ENCODE peak calls at places on chromosomes 7 and 10, in four cellular contexts. Q is tibial nerve, W is fibroblast of lung, R is heart right ventricle. C is an unnamed sample.

GRCh38 chr7:19106308-19107141 is 10.9 kb downstream of the TWIST1 start:
- DNase-seq in R (no peak), Q (no peak), W (no peak), C (no peak)

GRCh38 chr10:46228076-46229071 is 58.4 kb upstream of the ANTXRL start:
- DNase-seq in R (peak), Q (peak), W (peak), C (peak)

GRCh38 chr10:17123961-17124360 is 5.7 kb downstream of the CUBN start:
- DNase-seq in Q (no peak), R (no peak), W (no peak), C (no peak)

GRCh38 chr7:140448781-140449180 is 30.5 kb downstream of the MKRN1 start:
- DNase-seq in Q (no peak), R (no peak), W (no peak), C (no peak)

GRCh38 chr7:851204-851603 is 18.9 kb downstream of the SUN1 start:
- DNase-seq in Q (no peak), R (no peak), W (no peak), C (no peak)

GRCh38 chr7:51070163-51070562 is 246.4 kb downstream of the COBL start:
- DNase-seq in Q (no peak), R (no peak), W (peak), C (no peak)

GRCh38 chr10:71359364-71360046 is 37.2 kb upstream of the CDH23 start:
- DNase-seq in R (peak), W (no peak), Q (no peak), C (no peak)

GRCh38 chr10:4174197-4174596 is 389.2 kb upstream of the KLF6 start:
- DNase-seq in W (no peak), Q (no peak), R (no peak), C (no peak)

GRCh38 chr7:129821476-129821875 is 131.3 kb downstream of the UBE2H start:
- DNase-seq in Q (no peak), W (no peak), R (no peak), C (no peak)

GRCh38 chr10:132637477-132638129 is 100.0 kb downstream of the INPP5A start:
- DNase-seq in R (no peak), W (peak), Q (no peak), C (peak)

GRCh38 chr7:74387606-74388005 is 66.1 kb upstream of the GTF2IRD1 start:
- DNase-seq in Q (no peak), R (no peak), W (no peak), C (no peak)

GRCh38 chr7:41709621-41710020 is 6.7 kb upstream of the INHBA start:
- DNase-seq in Q (no peak), W (peak), R (no peak), C (peak)

GRCh38 chr7:27723086-27723485 is 16.9 kb upstream of the TAX1BP1 start:
- DNase-seq in R (no peak), Q (no peak), W (peak), C (no peak)

GRCh38 chr10:11875499-11876281 is 52.5 kb downstream of the PROSER2 start:
- DNase-seq in W (peak), Q (peak), R (peak), C (peak)

GRCh38 chr10:72736176-72736795 is 44.3 kb downstream of the MCU start:
- DNase-seq in R (peak), Q (no peak), W (peak), C (peak)

GRCh38 chr10:5876181-5876768 is 13.4 kb downstream of the ANKRD16 start:
- DNase-seq in W (peak), R (no peak), Q (no peak), C (peak)

GRCh38 chr10:12538596-12538995 is 189.2 kb downstream of the CAMK1D start:
- DNase-seq in W (no peak), R (no peak), Q (no peak), C (no peak)

GRCh38 chr10:50395279-50395678 is 144.0 kb upstream of the ASAH2 start:
- DNase-seq in W (peak), R (no peak), Q (no peak), C (peak)

GRCh38 chr10:93715345-93715744 is 13.0 kb upstream of the FRA10AC1 start:
- DNase-seq in R (no peak), Q (no peak), W (no peak), C (no peak)

GRCh38 chr10:70906953-70907618 is 18.7 kb upstream of the PCBD1 start:
- DNase-seq in W (no peak), Q (no peak), R (no peak), C (no peak)

GRCh38 chr10:123808286-123808685 is 83.3 kb downstream of the CPXM2 start:
- DNase-seq in Q (no peak), R (no peak), W (no peak), C (no peak)

GRCh38 chr7:134327896-134328295 is 11.2 kb upstream of the SLC35B4 start:
- DNase-seq in Q (no peak), R (no peak), W (peak), C (no peak)

GRCh38 chr7:100503350-100503735 is 19.6 kb downstream of the NYAP1 start:
- DNase-seq in Q (no peak), R (no peak), W (peak), C (no peak)

GRCh38 chr10:102869290-102870198 is at the start of gene AS3MT:
- DNase-seq in R (peak), Q (no peak), W (peak), C (no peak)

GRCh38 chr7:130369110-130369711 is 11.1 kb upstream of the CPA1 start:
- DNase-seq in R (no peak), Q (no peak), W (peak), C (peak)

GRCh38 chr7:129188372-129188891 is at the start of gene SMO:
- DNase-seq in Q (no peak), R (peak), W (peak), C (no peak)

GRCh38 chr7:117941138-117941810 is 68.0 kb upstream of the CTTNBP2 start:
- DNase-seq in W (no peak), Q (no peak), R (no peak), C (peak)

GRCh38 chr10:58373446-58373834 is 11.8 kb upstream of the TFAM start:
- DNase-seq in R (no peak), Q (no peak), W (peak), C (no peak)

GRCh38 chr7:43572516-43573049 is 10.3 kb upstream of the STK17A start:
- DNase-seq in R (peak), W (peak), Q (no peak), C (peak)

GRCh38 chr7:109497053-109497452 is 927.4 kb downstream of the DNAJB9 start:
- DNase-seq in W (no peak), Q (no peak), R (no peak), C (no peak)

GRCh38 chr7:2116903-2117680 is 115.7 kb downstream of the MAD1L1 start:
- DNase-seq in W (peak), Q (no peak), R (peak), C (no peak)

GRCh38 chr10:14605231-14605925 is 169.3 kb downstream of the FAM107B start:
- DNase-seq in W (peak), Q (no peak), R (no peak), C (no peak)

GRCh38 chr10:19915125-19915524 is 98.9 kb downstream of the PLXDC2 start:
- DNase-seq in Q (no peak), W (no peak), R (no peak), C (no peak)

GRCh38 chr10:43376828-43377227 is 5.4 kb downstream of the FXYD4 start:
- DNase-seq in W (no peak), R (no peak), Q (no peak), C (no peak)

GRCh38 chr7:134701272-134701671 is 54.6 kb downstream of the BPGM start:
- DNase-seq in R (no peak), Q (no peak), W (no peak), C (no peak)

GRCh38 chr10:86747796-86748581 is 8.4 kb upstream of the BMPR1A start:
- DNase-seq in Q (no peak), W (no peak), R (no peak), C (no peak)

GRCh38 chr10:30383366-30383765 is 34.3 kb upstream of the MTPAP start:
- DNase-seq in R (no peak), Q (no peak), W (peak), C (no peak)

GRCh38 chr7:36765605-36766004 is 41.3 kb upstream of the AOAH start:
- DNase-seq in R (no peak), W (no peak), Q (no peak), C (no peak)
- H3K4me3 ChIP-seq in R (no peak), W (no peak), Q (no peak), C (no peak)

DNA sequence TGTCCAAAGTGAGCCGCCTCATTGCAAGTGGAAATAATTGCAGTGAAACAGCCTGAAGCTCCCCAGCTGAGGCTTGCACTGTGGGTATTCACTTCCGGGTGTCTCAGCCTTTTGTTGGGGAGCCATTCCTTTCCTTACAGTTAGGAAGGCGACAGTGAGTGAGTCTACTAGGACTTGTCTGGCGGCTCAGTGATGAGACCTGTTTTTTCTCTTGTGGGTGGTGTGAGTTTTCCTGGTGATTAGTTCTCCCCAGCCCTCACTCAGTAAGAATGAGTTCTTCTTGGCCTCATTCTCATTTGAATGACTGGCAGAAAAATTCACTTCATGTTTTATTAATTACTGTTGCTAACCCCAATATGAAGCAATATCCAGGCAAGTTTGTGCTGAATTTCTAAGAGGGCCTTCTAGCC is 2.6 kb downstream of the PGAM1 start:
- DNase-seq in Q (no peak), W (peak), R (no peak), C (no peak)
- H3K4me3 ChIP-seq in Q (no peak), W (peak), R (no peak), C (peak)

GRCh38 chr7:151013356-151013727 is 11.0 kb downstream of the ATG9B start:
- DNase-seq in W (no peak), Q (no peak), R (no peak), C (no peak)
- H3K4me3 ChIP-seq in W (no peak), Q (peak), R (peak), C (peak)

GRCh38 chr10:23693895-23694294 is 255.0 kb downstream of the OTUD1 start:
- DNase-seq in R (no peak), Q (no peak), W (no peak), C (no peak)
- H3K4me3 ChIP-seq in R (peak), Q (no peak), W (no peak), C (no peak)

GRCh38 chr7:87475359-87476178 is at the start of gene ABCB4:
- DNase-seq in R (peak), Q (no peak), W (peak), C (no peak)
- H3K4me3 ChIP-seq in R (peak), Q (peak), W (peak), C (peak)

C was measured in skeletal muscle cell.